ENCODE peak calls at places on chromosomes 13 and 19, in eight cellular contexts. One of them, this sample, is unnamed.
A peak's percentile ranks its signal among the peaks of the same experiment; 100 is the strongest.

GRCh38 chr19:39173502-39173991 is 23.2 kb upstream of the NCCRP1 start:
- DNase-seq in stimulated activated CD4-positive, alpha-beta T cell treated with anti-CD3 and anti-CD28 coated beads, TNF-alpha, amount 100 ng/mL, for 24 hours: no peak
- DNase-seq in activated T-cell treated with anti-CD3 and anti-CD28 coated beads, Interleukin-2, amount 50 U/mL, for 72 hours: no peak
- DNase-seq in dorsolateral prefrontal cortex: no peak
- DNase-seq in HuH-7: no peak
- DNase-seq in Kasumi-1: no peak
- DNase-seq in glutamatergic neuron: no peak
- DNase-seq in NCI-H1092: no peak
- DNase-seq in this sample: no peak

GRCh38 chr13:65314008-65314407 is 1916.1 kb downstream of the PCDH9 start:
- DNase-seq in stimulated activated CD4-positive, alpha-beta T cell treated with anti-CD3 and anti-CD28 coated beads, TNF-alpha, amount 100 ng/mL, for 24 hours: no peak
- DNase-seq in activated T-cell treated with anti-CD3 and anti-CD28 coated beads, Interleukin-2, amount 50 U/mL, for 72 hours: no peak
- DNase-seq in dorsolateral prefrontal cortex: no peak
- DNase-seq in HuH-7: no peak
- DNase-seq in Kasumi-1: no peak
- DNase-seq in glutamatergic neuron: no peak
- DNase-seq in NCI-H1092: no peak
- DNase-seq in this sample: no peak

GRCh38 chr19:8089664-8090601 is 37.4 kb downstream of the CCL25 start:
- DNase-seq in stimulated activated CD4-positive, alpha-beta T cell treated with anti-CD3 and anti-CD28 coated beads, TNF-alpha, amount 100 ng/mL, for 24 hours: no peak
- DNase-seq in activated T-cell treated with anti-CD3 and anti-CD28 coated beads, Interleukin-2, amount 50 U/mL, for 72 hours: no peak
- DNase-seq in dorsolateral prefrontal cortex: no peak
- DNase-seq in HuH-7: no peak
- DNase-seq in Kasumi-1: no peak
- DNase-seq in glutamatergic neuron: no peak
- DNase-seq in NCI-H1092: no peak
- DNase-seq in this sample: no peak

GRCh38 chr13:112134150-112135075 is 67.5 kb downstream of the SOX1 start:
- DNase-seq in stimulated activated CD4-positive, alpha-beta T cell treated with anti-CD3 and anti-CD28 coated beads, TNF-alpha, amount 100 ng/mL, for 24 hours: no peak
- DNase-seq in activated T-cell treated with anti-CD3 and anti-CD28 coated beads, Interleukin-2, amount 50 U/mL, for 72 hours: no peak
- DNase-seq in dorsolateral prefrontal cortex: no peak
- DNase-seq in HuH-7: no peak
- DNase-seq in Kasumi-1: no peak
- DNase-seq in glutamatergic neuron: no peak
- DNase-seq in NCI-H1092: no peak
- DNase-seq in this sample: no peak

GRCh38 chr13:40504641-40505040 is 161.8 kb downstream of the FOXO1 start:
- DNase-seq in stimulated activated CD4-positive, alpha-beta T cell treated with anti-CD3 and anti-CD28 coated beads, TNF-alpha, amount 100 ng/mL, for 24 hours: no peak
- DNase-seq in activated T-cell treated with anti-CD3 and anti-CD28 coated beads, Interleukin-2, amount 50 U/mL, for 72 hours: no peak
- DNase-seq in dorsolateral prefrontal cortex: no peak
- DNase-seq in HuH-7: no peak
- DNase-seq in Kasumi-1: no peak
- DNase-seq in glutamatergic neuron: no peak
- DNase-seq in NCI-H1092: no peak
- DNase-seq in this sample: no peak

GRCh38 chr19:55676384-55676783 is 1.4 kb downstream of the EPN1 start:
- DNase-seq in stimulated activated CD4-positive, alpha-beta T cell treated with anti-CD3 and anti-CD28 coated beads, TNF-alpha, amount 100 ng/mL, for 24 hours: no peak
- DNase-seq in activated T-cell treated with anti-CD3 and anti-CD28 coated beads, Interleukin-2, amount 50 U/mL, for 72 hours: no peak
- DNase-seq in dorsolateral prefrontal cortex: no peak
- DNase-seq in HuH-7: no peak
- DNase-seq in Kasumi-1: no peak
- DNase-seq in glutamatergic neuron: no peak
- DNase-seq in NCI-H1092: no peak
- DNase-seq in this sample: no peak

GRCh38 chr19:39236527-39236926 is 8.3 kb downstream of the IFNL3 start:
- DNase-seq in stimulated activated CD4-positive, alpha-beta T cell treated with anti-CD3 and anti-CD28 coated beads, TNF-alpha, amount 100 ng/mL, for 24 hours: no peak
- DNase-seq in activated T-cell treated with anti-CD3 and anti-CD28 coated beads, Interleukin-2, amount 50 U/mL, for 72 hours: peak; percentile 54
- DNase-seq in dorsolateral prefrontal cortex: no peak
- DNase-seq in HuH-7: no peak
- DNase-seq in Kasumi-1: no peak
- DNase-seq in glutamatergic neuron: no peak
- DNase-seq in NCI-H1092: no peak
- DNase-seq in this sample: no peak

GRCh38 chr13:26541041-26541440 is 16.4 kb upstream of the WASF3 start:
- DNase-seq in stimulated activated CD4-positive, alpha-beta T cell treated with anti-CD3 and anti-CD28 coated beads, TNF-alpha, amount 100 ng/mL, for 24 hours: no peak
- DNase-seq in activated T-cell treated with anti-CD3 and anti-CD28 coated beads, Interleukin-2, amount 50 U/mL, for 72 hours: no peak
- DNase-seq in dorsolateral prefrontal cortex: no peak
- DNase-seq in HuH-7: no peak
- DNase-seq in Kasumi-1: no peak
- DNase-seq in glutamatergic neuron: no peak
- DNase-seq in NCI-H1092: no peak
- DNase-seq in this sample: no peak

GRCh38 chr13:45340422-45341033 is 455 bp downstream of the TPT1 start:
- DNase-seq in stimulated activated CD4-positive, alpha-beta T cell treated with anti-CD3 and anti-CD28 coated beads, TNF-alpha, amount 100 ng/mL, for 24 hours: peak; percentile 56
- DNase-seq in activated T-cell treated with anti-CD3 and anti-CD28 coated beads, Interleukin-2, amount 50 U/mL, for 72 hours: peak; percentile 87
- DNase-seq in dorsolateral prefrontal cortex: peak; percentile 90
- DNase-seq in HuH-7: peak; percentile 52
- DNase-seq in Kasumi-1: peak; percentile 80
- DNase-seq in glutamatergic neuron: peak; percentile 85
- DNase-seq in NCI-H1092: peak; percentile 31
- DNase-seq in this sample: peak; percentile 73

GRCh38 chr13:87123987-87124784 is 547.0 kb upstream of the SLITRK5 start:
- DNase-seq in stimulated activated CD4-positive, alpha-beta T cell treated with anti-CD3 and anti-CD28 coated beads, TNF-alpha, amount 100 ng/mL, for 24 hours: no peak
- DNase-seq in activated T-cell treated with anti-CD3 and anti-CD28 coated beads, Interleukin-2, amount 50 U/mL, for 72 hours: no peak
- DNase-seq in dorsolateral prefrontal cortex: no peak
- DNase-seq in HuH-7: no peak
- DNase-seq in Kasumi-1: peak; percentile 84
- DNase-seq in glutamatergic neuron: peak; percentile 53
- DNase-seq in NCI-H1092: no peak
- DNase-seq in this sample: no peak

GRCh38 chr13:50919291-50919690 is 9.7 kb downstream of the RNASEH2B start:
- DNase-seq in stimulated activated CD4-positive, alpha-beta T cell treated with anti-CD3 and anti-CD28 coated beads, TNF-alpha, amount 100 ng/mL, for 24 hours: no peak
- DNase-seq in activated T-cell treated with anti-CD3 and anti-CD28 coated beads, Interleukin-2, amount 50 U/mL, for 72 hours: no peak
- DNase-seq in dorsolateral prefrontal cortex: no peak
- DNase-seq in HuH-7: no peak
- DNase-seq in Kasumi-1: peak; percentile 62
- DNase-seq in glutamatergic neuron: no peak
- DNase-seq in NCI-H1092: no peak
- DNase-seq in this sample: no peak

GRCh38 chr19:3692141-3693029 is 7.9 kb downstream of the PIP5K1C start:
- DNase-seq in stimulated activated CD4-positive, alpha-beta T cell treated with anti-CD3 and anti-CD28 coated beads, TNF-alpha, amount 100 ng/mL, for 24 hours: no peak
- DNase-seq in activated T-cell treated with anti-CD3 and anti-CD28 coated beads, Interleukin-2, amount 50 U/mL, for 72 hours: peak; percentile 66
- DNase-seq in dorsolateral prefrontal cortex: no peak
- DNase-seq in HuH-7: peak; percentile 77
- DNase-seq in Kasumi-1: no peak
- DNase-seq in glutamatergic neuron: peak; percentile 74
- DNase-seq in NCI-H1092: no peak
- DNase-seq in this sample: peak; percentile 52

GRCh38 chr19:28737526-28737925 is 475.4 kb downstream of the UQCRFS1 start:
- DNase-seq in stimulated activated CD4-positive, alpha-beta T cell treated with anti-CD3 and anti-CD28 coated beads, TNF-alpha, amount 100 ng/mL, for 24 hours: no peak
- DNase-seq in activated T-cell treated with anti-CD3 and anti-CD28 coated beads, Interleukin-2, amount 50 U/mL, for 72 hours: no peak
- DNase-seq in dorsolateral prefrontal cortex: no peak
- DNase-seq in HuH-7: no peak
- DNase-seq in Kasumi-1: no peak
- DNase-seq in glutamatergic neuron: no peak
- DNase-seq in NCI-H1092: no peak
- DNase-seq in this sample: no peak

GRCh38 chr13:36543671-36544070 is 111.4 kb downstream of the CCNA1 start:
- DNase-seq in stimulated activated CD4-positive, alpha-beta T cell treated with anti-CD3 and anti-CD28 coated beads, TNF-alpha, amount 100 ng/mL, for 24 hours: no peak
- DNase-seq in activated T-cell treated with anti-CD3 and anti-CD28 coated beads, Interleukin-2, amount 50 U/mL, for 72 hours: no peak
- DNase-seq in dorsolateral prefrontal cortex: no peak
- DNase-seq in HuH-7: no peak
- DNase-seq in Kasumi-1: no peak
- DNase-seq in glutamatergic neuron: no peak
- DNase-seq in NCI-H1092: peak; percentile 43
- DNase-seq in this sample: no peak

GRCh38 chr13:26601669-26602068 is 44.2 kb downstream of the WASF3 start:
- DNase-seq in stimulated activated CD4-positive, alpha-beta T cell treated with anti-CD3 and anti-CD28 coated beads, TNF-alpha, amount 100 ng/mL, for 24 hours: no peak
- DNase-seq in activated T-cell treated with anti-CD3 and anti-CD28 coated beads, Interleukin-2, amount 50 U/mL, for 72 hours: peak; percentile 5
- DNase-seq in dorsolateral prefrontal cortex: no peak
- DNase-seq in HuH-7: no peak
- DNase-seq in Kasumi-1: peak; percentile 67
- DNase-seq in glutamatergic neuron: no peak
- DNase-seq in NCI-H1092: no peak
- DNase-seq in this sample: no peak

GRCh38 chr19:38433268-38433733 is at the start of gene RYR1:
- DNase-seq in stimulated activated CD4-positive, alpha-beta T cell treated with anti-CD3 and anti-CD28 coated beads, TNF-alpha, amount 100 ng/mL, for 24 hours: peak; percentile 37
- DNase-seq in activated T-cell treated with anti-CD3 and anti-CD28 coated beads, Interleukin-2, amount 50 U/mL, for 72 hours: peak; percentile 75
- DNase-seq in dorsolateral prefrontal cortex: peak; percentile 74
- DNase-seq in HuH-7: no peak
- DNase-seq in Kasumi-1: no peak
- DNase-seq in glutamatergic neuron: peak; percentile 81
- DNase-seq in NCI-H1092: no peak
- DNase-seq in this sample: no peak

GRCh38 chr13:28641600-28641926 is 17.4 kb upstream of the POMP start:
- DNase-seq in stimulated activated CD4-positive, alpha-beta T cell treated with anti-CD3 and anti-CD28 coated beads, TNF-alpha, amount 100 ng/mL, for 24 hours: no peak
- DNase-seq in activated T-cell treated with anti-CD3 and anti-CD28 coated beads, Interleukin-2, amount 50 U/mL, for 72 hours: no peak
- DNase-seq in dorsolateral prefrontal cortex: no peak
- DNase-seq in HuH-7: peak; percentile 21
- DNase-seq in Kasumi-1: no peak
- DNase-seq in glutamatergic neuron: no peak
- DNase-seq in NCI-H1092: no peak
- DNase-seq in this sample: no peak

GRCh38 chr13:96958286-96958891 is 35.9 kb downstream of the OXGR1 start:
- DNase-seq in stimulated activated CD4-positive, alpha-beta T cell treated with anti-CD3 and anti-CD28 coated beads, TNF-alpha, amount 100 ng/mL, for 24 hours: no peak
- DNase-seq in activated T-cell treated with anti-CD3 and anti-CD28 coated beads, Interleukin-2, amount 50 U/mL, for 72 hours: no peak
- DNase-seq in dorsolateral prefrontal cortex: no peak
- DNase-seq in HuH-7: peak; percentile 2
- DNase-seq in Kasumi-1: peak; percentile 13
- DNase-seq in glutamatergic neuron: no peak
- DNase-seq in NCI-H1092: peak; percentile 68
- DNase-seq in this sample: no peak

GRCh38 chr13:30851697-30852096 is 54.4 kb upstream of the MEDAG start:
- DNase-seq in stimulated activated CD4-positive, alpha-beta T cell treated with anti-CD3 and anti-CD28 coated beads, TNF-alpha, amount 100 ng/mL, for 24 hours: no peak
- DNase-seq in activated T-cell treated with anti-CD3 and anti-CD28 coated beads, Interleukin-2, amount 50 U/mL, for 72 hours: no peak
- DNase-seq in dorsolateral prefrontal cortex: no peak
- DNase-seq in HuH-7: no peak
- DNase-seq in Kasumi-1: no peak
- DNase-seq in glutamatergic neuron: no peak
- DNase-seq in NCI-H1092: no peak
- DNase-seq in this sample: no peak

GRCh38 chr19:20359933-20360720 is 193.1 kb downstream of the ZNF486 start:
- DNase-seq in stimulated activated CD4-positive, alpha-beta T cell treated with anti-CD3 and anti-CD28 coated beads, TNF-alpha, amount 100 ng/mL, for 24 hours: no peak
- DNase-seq in activated T-cell treated with anti-CD3 and anti-CD28 coated beads, Interleukin-2, amount 50 U/mL, for 72 hours: peak; percentile 19
- DNase-seq in dorsolateral prefrontal cortex: no peak
- DNase-seq in HuH-7: no peak
- DNase-seq in Kasumi-1: no peak
- DNase-seq in glutamatergic neuron: peak; percentile 78
- DNase-seq in NCI-H1092: peak; percentile 2
- DNase-seq in this sample: no peak

GRCh38 chr19:40702337-40703012 is 12.0 kb upstream of the NUMBL start:
- DNase-seq in stimulated activated CD4-positive, alpha-beta T cell treated with anti-CD3 and anti-CD28 coated beads, TNF-alpha, amount 100 ng/mL, for 24 hours: no peak
- DNase-seq in activated T-cell treated with anti-CD3 and anti-CD28 coated beads, Interleukin-2, amount 50 U/mL, for 72 hours: no peak
- DNase-seq in dorsolateral prefrontal cortex: peak; percentile 81
- DNase-seq in HuH-7: peak; percentile 81
- DNase-seq in Kasumi-1: peak; percentile 34
- DNase-seq in glutamatergic neuron: peak; percentile 87
- DNase-seq in NCI-H1092: no peak
- DNase-seq in this sample: no peak

GRCh38 chr13:81760316-81760715 is 1419.4 kb upstream of the SPRY2 start:
- DNase-seq in stimulated activated CD4-positive, alpha-beta T cell treated with anti-CD3 and anti-CD28 coated beads, TNF-alpha, amount 100 ng/mL, for 24 hours: no peak
- DNase-seq in activated T-cell treated with anti-CD3 and anti-CD28 coated beads, Interleukin-2, amount 50 U/mL, for 72 hours: no peak
- DNase-seq in dorsolateral prefrontal cortex: no peak
- DNase-seq in HuH-7: no peak
- DNase-seq in Kasumi-1: no peak
- DNase-seq in glutamatergic neuron: no peak
- DNase-seq in NCI-H1092: no peak
- DNase-seq in this sample: no peak